ENCODE peak calls at places on chromosomes 3 and 15, in ten cellular contexts. N is PC-9, P is left ventricle myocardium inferior, Y is dorsolateral prefrontal cortex, M is cardiac muscle cell, L is lower leg skin, C is choroid plexus epithelial cell, T is SK-N-SH, Z is cardiac fibroblast, W is GM12878. R is an unnamed sample.

GRCh38 chr3:68878322-68878721 is 54.0 kb downstream of the TAFA4 start:
- DNase-seq in N (no peak), P (no peak), Y (no peak), M (peak), L (no peak), C (peak), T (peak), Z (peak), W (no peak), R (no peak)

GRCh38 chr15:101351736-101352135 is 56.7 kb upstream of the SNRPA1 start:
- DNase-seq in N (no peak), P (no peak), Y (no peak), M (no peak), L (no peak), C (no peak), T (no peak), Z (no peak), W (no peak), R (no peak)

GRCh38 chr3:184005981-184006507 is 11.6 kb downstream of the ABCC5 start:
- DNase-seq in N (peak), P (peak), Y (no peak), M (peak), L (peak), C (peak), T (no peak), Z (peak), W (peak), R (no peak)

GRCh38 chr3:132071043-132071442 is 36.2 kb upstream of the CPNE4 start:
- DNase-seq in N (no peak), P (no peak), Y (no peak), M (peak), L (no peak), C (peak), T (no peak), Z (no peak), W (no peak), R (no peak)

GRCh38 chr15:78065284-78065872 is 12.1 kb downstream of the TBC1D2B start:
- DNase-seq in N (peak), P (peak), Y (peak), M (no peak), L (peak), C (peak), T (no peak), Z (peak), W (no peak), R (no peak)

GRCh38 chr3:47663630-47664240 is 85.1 kb upstream of the CSPG5 start:
- DNase-seq in N (no peak), P (no peak), Y (no peak), M (no peak), L (no peak), C (no peak), T (no peak), Z (no peak), W (no peak), R (no peak)

GRCh38 chr3:66763294-66763693 is 234.8 kb upstream of the KBTBD8 start:
- DNase-seq in N (peak), P (no peak), Y (no peak), M (no peak), L (peak), C (peak), T (no peak), Z (peak), W (no peak), R (no peak)

GRCh38 chr3:198079771-198080520 is 119.9 kb downstream of the LMLN start:
- DNase-seq in N (peak), P (no peak), Y (no peak), M (peak), L (no peak), C (peak), T (no peak), Z (peak), W (no peak), R (peak)

GRCh38 chr3:48898383-48899234 is at the start of gene SLC25A20:
- DNase-seq in N (peak), P (peak), Y (peak), M (peak), L (peak), C (peak), T (peak), Z (peak), W (peak), R (peak)

GRCh38 chr3:171231361-171231760 is 204.8 kb upstream of the SLC2A2 start:
- DNase-seq in N (no peak), P (no peak), Y (no peak), M (no peak), L (no peak), C (no peak), T (no peak), Z (no peak), W (no peak), R (no peak)

GRCh38 chr15:49155834-49156627 is 632 bp upstream of the COPS2 start:
- DNase-seq in N (no peak), P (no peak), Y (no peak), M (peak), L (no peak), C (peak), T (peak), Z (peak), W (no peak), R (no peak)

GRCh38 chr3:3110299-3110630 is at the start of gene IL5RA:
- DNase-seq in N (no peak), P (no peak), Y (no peak), M (peak), L (no peak), C (peak), T (peak), Z (peak), W (no peak), R (no peak)

GRCh38 chr15:81074773-81075172 is 59.3 kb upstream of the CFAP161 start:
- DNase-seq in N (no peak), P (no peak), Y (no peak), M (no peak), L (no peak), C (no peak), T (no peak), Z (no peak), W (no peak), R (no peak)

GRCh38 chr3:46866720-46867549 is 3.7 kb upstream of the MYL3 start:
- DNase-seq in N (no peak), P (peak), Y (peak), M (peak), L (peak), C (peak), T (peak), Z (peak), W (no peak), R (peak)

GRCh38 chr15:51697150-51697549 is 15.8 kb downstream of the SCG3 start:
- DNase-seq in N (no peak), P (no peak), Y (no peak), M (no peak), L (no peak), C (peak), T (no peak), Z (no peak), W (no peak), R (no peak)

GRCh38 chr3:54931182-54931581 is 3.3 kb upstream of the LRTM1 start:
- DNase-seq in N (no peak), P (no peak), Y (peak), M (no peak), L (no peak), C (no peak), T (peak), Z (no peak), W (no peak), R (no peak)

GRCh38 chr3:170307998-170308398 is 49.5 kb upstream of the SKIL start:
- DNase-seq in N (peak), P (no peak), Y (no peak), M (no peak), L (no peak), C (no peak), T (no peak), Z (peak), W (no peak), R (no peak)

GRCh38 chr15:35540885-35541284 is 5.1 kb downstream of the DPH6 start:
- DNase-seq in N (no peak), P (no peak), Y (no peak), M (no peak), L (no peak), C (peak), T (no peak), Z (peak), W (no peak), R (no peak)

GRCh38 chr3:70621451-70621850 is 309.0 kb upstream of the MDFIC2 start:
- DNase-seq in N (no peak), P (no peak), Y (no peak), M (no peak), L (no peak), C (no peak), T (no peak), Z (no peak), W (no peak), R (no peak)

GRCh38 chr15:62066663-62067447 is at the start of gene C2CD4A:
- DNase-seq in N (no peak), P (peak), Y (no peak), M (peak), L (peak), C (peak), T (no peak), Z (peak), W (no peak), R (peak)

GRCh38 chr3:46208167-46208704 is at the start of gene CCR1:
- DNase-seq in N (peak), P (peak), Y (peak), M (peak), L (no peak), C (peak), T (no peak), Z (peak), W (peak), R (peak)

GRCh38 chr3:82505079-82505756 is 743.8 kb upstream of the GBE1 start:
- DNase-seq in N (no peak), P (no peak), Y (no peak), M (no peak), L (no peak), C (no peak), T (no peak), Z (no peak), W (no peak), R (no peak)

GRCh38 chr3:160331127-160331937 is 67.7 kb downstream of the IFT80 start:
- DNase-seq in N (no peak), P (no peak), Y (no peak), M (no peak), L (no peak), C (peak), T (no peak), Z (peak), W (no peak), R (no peak)

GRCh38 chr3:167983583-167983982 is 112.1 kb downstream of the GOLIM4 start:
- DNase-seq in N (no peak), P (no peak), Y (no peak), M (no peak), L (no peak), C (no peak), T (no peak), Z (no peak), W (no peak), R (no peak)

GRCh38 chr3:124610130-124610529 is 120.1 kb upstream of the UMPS start:
- DNase-seq in N (no peak), P (no peak), Y (no peak), M (no peak), L (no peak), C (no peak), T (no peak), Z (no peak), W (no peak), R (no peak)

GRCh38 chr15:52651868-52652267 is 27.3 kb downstream of the ATOSA start:
- DNase-seq in N (no peak), P (peak), Y (peak), M (peak), L (peak), C (peak), T (peak), Z (peak), W (no peak), R (no peak)

GRCh38 chr3:194508486-194509449 is 22.0 kb upstream of the ATP13A3 start:
- DNase-seq in N (no peak), P (no peak), Y (no peak), M (no peak), L (no peak), C (no peak), T (no peak), Z (no peak), W (no peak), R (no peak)

GRCh38 chr15:93296786-93297500 is 207.9 kb upstream of the RGMA start:
- DNase-seq in N (no peak), P (no peak), Y (no peak), M (no peak), L (no peak), C (no peak), T (no peak), Z (no peak), W (no peak), R (no peak)

GRCh38 chr15:75127186-75127585 is 74.5 kb upstream of the C15orf39 start:
- DNase-seq in N (peak), P (no peak), Y (no peak), M (no peak), L (no peak), C (no peak), T (no peak), Z (no peak), W (no peak), R (no peak)

GRCh38 chr15:59303136-59303535 is 69.5 kb downstream of the MYO1E start:
- DNase-seq in N (no peak), P (no peak), Y (no peak), M (no peak), L (no peak), C (no peak), T (no peak), Z (no peak), W (no peak), R (no peak)

GRCh38 chr3:57749542-57749941 is 6.6 kb upstream of the SLMAP start:
- DNase-seq in N (no peak), P (no peak), Y (no peak), M (no peak), L (no peak), C (no peak), T (no peak), Z (no peak), W (no peak), R (no peak)

GRCh38 chr15:48675436-48675835 is 29.9 kb upstream of the FBN1 start:
- DNase-seq in N (no peak), P (no peak), Y (no peak), M (no peak), L (no peak), C (no peak), T (no peak), Z (peak), W (no peak), R (no peak)

GRCh38 chr3:150236683-150237082 is 171.4 kb upstream of the TSC22D2 start:
- DNase-seq in N (no peak), P (no peak), Y (no peak), M (no peak), L (no peak), C (peak), T (no peak), Z (no peak), W (no peak), R (no peak)

DNA sequence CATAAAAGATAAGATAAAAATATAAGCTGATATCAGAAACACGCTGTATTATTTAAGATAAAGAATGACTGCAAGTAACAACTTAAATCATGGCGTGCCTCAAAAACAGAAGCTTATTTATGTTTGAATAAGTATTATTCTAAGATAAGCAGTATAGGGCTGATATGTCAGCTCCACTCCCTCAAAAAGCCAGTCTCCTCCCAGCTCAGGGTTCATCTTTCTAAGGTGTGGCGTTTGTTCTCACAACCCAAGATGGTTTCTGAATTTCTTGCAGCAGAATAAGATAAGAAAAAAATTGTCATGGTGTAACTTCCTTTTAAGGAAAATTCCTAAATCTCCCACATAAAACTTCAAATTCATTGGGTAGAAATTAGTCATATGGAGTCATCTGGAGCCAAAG is 166.1 kb upstream of the POU1F1 start:
- DNase-seq in N (no peak), P (no peak), Y (no peak), M (no peak), L (no peak), C (no peak), T (no peak), Z (no peak), W (no peak), R (no peak)
- TF ChIP-seq CTCF in N (no peak), P (no peak), Y (no peak), M (no peak), L (no peak), C (no peak), T (no peak), Z (no peak), W (no peak), R (no peak)

GRCh38 chr15:89863918-89864317 is 29.9 kb downstream of the AP3S2 start:
- DNase-seq in N (no peak), P (no peak), Y (no peak), M (no peak), L (no peak), C (peak), T (no peak), Z (peak), W (no peak), R (no peak)
- TF ChIP-seq CTCF in N (no peak), P (no peak), Y (no peak), M (peak), L (no peak), C (no peak), T (no peak), Z (peak), W (no peak), R (no peak)

GRCh38 chr3:122258757-122259371 is 66.2 kb upstream of the CSTA start:
- DNase-seq in N (peak), P (peak), Y (peak), M (peak), L (no peak), C (peak), T (peak), Z (peak), W (peak), R (peak)
- TF ChIP-seq CTCF in N (peak), P (peak), Y (peak), M (peak), L (no peak), C (peak), T (peak), Z (peak), W (peak), R (peak)

DNA sequence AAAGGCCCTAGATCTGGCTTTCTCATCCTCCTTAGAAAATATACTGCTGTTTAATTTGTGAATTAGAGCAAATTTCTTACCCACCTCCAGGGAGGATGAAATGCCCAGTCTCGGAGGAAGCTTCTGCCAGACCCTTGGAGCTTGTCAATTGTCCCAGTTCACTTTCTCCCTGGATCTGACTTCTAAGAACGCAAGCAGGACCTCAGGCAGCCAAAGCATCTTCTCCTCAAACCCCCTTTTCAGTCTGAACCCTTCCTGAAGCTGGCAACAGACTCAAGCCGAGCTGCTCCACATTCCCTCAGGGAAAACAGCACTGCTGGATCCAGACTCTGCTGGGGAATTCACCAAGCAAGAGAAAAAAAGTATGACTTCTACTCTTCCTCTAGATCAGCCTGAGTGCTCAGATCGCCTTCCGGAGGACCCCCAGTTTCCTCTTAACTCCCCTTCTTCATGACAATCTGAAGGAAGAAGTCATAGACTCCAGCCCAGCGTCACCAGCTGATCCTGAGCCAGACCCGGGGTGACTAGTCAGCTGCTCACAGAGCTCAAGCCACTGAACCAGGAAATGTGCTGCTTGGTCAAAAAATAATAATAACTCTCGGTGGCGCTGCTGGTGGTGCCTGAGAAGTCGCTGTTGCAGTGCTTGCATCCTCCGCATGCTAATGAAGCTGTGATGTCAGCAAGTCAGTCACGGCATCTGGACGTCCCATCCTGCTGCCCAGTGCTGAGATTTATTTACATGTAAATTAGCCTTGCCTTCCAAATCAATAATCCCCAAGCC is at the start of gene PRICKLE2:
- DNase-seq in N (no peak), P (peak), Y (peak), M (peak), L (peak), C (peak), T (no peak), Z (peak), W (peak), R (no peak)
- TF ChIP-seq CTCF in N (no peak), P (peak), Y (peak), M (peak), L (no peak), C (peak), T (peak), Z (peak), W (no peak), R (no peak)

GRCh38 chr15:57667171-57667924 is 39.2 kb upstream of the POLR2M start:
- DNase-seq in N (no peak), P (no peak), Y (no peak), M (peak), L (no peak), C (peak), T (peak), Z (peak), W (no peak), R (no peak)
- TF ChIP-seq CTCF in N (no peak), P (peak), Y (peak), M (peak), L (no peak), C (peak), T (peak), Z (peak), W (no peak), R (no peak)

GRCh38 chr3:59121346-59122144 is 71.7 kb upstream of the CFAP20DC start:
- DNase-seq in N (no peak), P (no peak), Y (no peak), M (no peak), L (no peak), C (no peak), T (no peak), Z (no peak), W (no peak), R (no peak)
- TF ChIP-seq CTCF in N (no peak), P (no peak), Y (no peak), M (no peak), L (no peak), C (no peak), T (no peak), Z (no peak), W (no peak), R (no peak)

DNA sequence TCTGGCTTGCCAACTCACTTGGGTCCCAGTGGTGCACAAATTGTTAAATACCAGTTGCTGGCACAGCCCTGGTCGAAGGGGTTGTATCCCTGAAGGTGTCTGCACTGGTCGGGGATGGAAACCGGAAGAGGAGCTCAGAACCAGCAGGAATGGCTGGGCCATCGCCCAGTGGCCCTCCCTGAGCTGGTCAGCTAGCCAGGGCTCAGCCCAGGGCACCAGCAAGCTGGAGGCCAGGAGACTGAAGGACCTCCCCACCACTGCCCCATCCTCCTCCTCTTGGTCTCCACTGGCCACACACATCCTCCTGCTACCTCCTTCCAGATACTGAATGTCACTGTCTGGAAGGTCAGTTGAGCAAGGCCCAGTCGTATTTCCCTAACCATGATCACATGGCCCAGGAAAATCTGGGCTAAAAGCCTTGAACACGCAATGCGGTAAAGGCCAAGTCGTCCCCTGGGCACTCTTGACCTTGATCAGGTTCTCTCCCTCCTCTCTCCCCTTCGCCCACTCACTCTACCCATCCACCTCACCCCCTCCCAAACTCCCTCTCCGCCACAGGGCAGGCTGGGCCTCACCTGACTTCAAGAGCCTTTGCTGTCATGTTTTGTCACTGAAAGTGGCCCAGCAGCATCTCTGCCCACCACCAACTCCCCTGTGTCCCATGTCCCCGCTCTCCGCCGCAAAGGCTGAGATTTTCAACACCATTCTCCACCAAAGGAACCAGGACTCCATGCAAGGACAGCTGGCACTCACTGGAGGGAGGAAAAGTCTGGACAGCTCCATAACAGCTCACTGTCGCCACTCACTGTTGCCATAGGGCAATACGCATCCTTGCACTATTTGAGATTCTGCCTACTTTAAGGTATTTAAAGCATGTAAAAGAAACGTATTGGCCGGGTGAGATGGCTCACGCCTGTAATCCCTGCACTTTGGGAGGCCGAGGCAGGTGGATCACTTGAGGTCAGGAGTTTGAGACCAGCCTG is 12.1 kb downstream of the ZDHHC19 start:
- DNase-seq in N (peak), P (no peak), Y (no peak), M (no peak), L (no peak), C (no peak), T (no peak), Z (peak), W (no peak), R (no peak)
- TF ChIP-seq CTCF in N (peak), P (no peak), Y (no peak), M (no peak), L (no peak), C (peak), T (peak), Z (peak), W (peak), R (no peak)

R was measured in CD14-positive monocyte.